ENCODE peak calls at places on chromosome 21, in six cellular contexts. X is lower lobe of right lung, J is right lobe of liver, S is cardiac muscle cell, G is fibroblast of lung, W is ovary. M is an unnamed sample.

GRCh38 chr21:25639922-25640670 is 1.0 kb downstream of the JAM2 start:
- DNase-seq in X (no peak), J (no peak), S (no peak), G (peak; percentile 10), W (peak; percentile 53), M (no peak)

GRCh38 chr21:46057111-46057709 is 40.7 kb upstream of the COL6A2 start:
- DNase-seq in X (peak; percentile 35), J (peak; percentile 37), S (no peak), G (no peak), W (no peak), M (no peak)

GRCh38 chr21:31564439-31564838 is 95.1 kb upstream of the SOD1 start:
- DNase-seq in X (no peak), J (no peak), S (no peak), G (peak; percentile 85), W (no peak), M (no peak)

GRCh38 chr21:39852021-39852721 is 15.1 kb upstream of the PCP4 start:
- DNase-seq in X (no peak), J (no peak), S (no peak), G (no peak), W (no peak), M (no peak)

GRCh38 chr21:24395320-24395933 is 1211.9 kb downstream of the MRPL39 start:
- DNase-seq in X (no peak), J (no peak), S (no peak), G (peak; percentile 0), W (no peak), M (no peak)

GRCh38 chr21:17829472-17829871 is 10.3 kb upstream of the C21orf91 start:
- DNase-seq in X (no peak), J (no peak), S (peak; percentile 1), G (peak; percentile 69), W (no peak), M (no peak)

GRCh38 chr21:38159355-38159754 is 97.4 kb upstream of the KCNJ15 start:
- DNase-seq in X (peak; percentile 62), J (peak; percentile 63), S (peak; percentile 91), G (peak; percentile 83), W (peak; percentile 50), M (no peak)

GRCh38 chr21:31945576-31945975 is 72.8 kb downstream of the HUNK start:
- DNase-seq in X (no peak), J (no peak), S (peak; percentile 35), G (peak; percentile 65), W (no peak), M (no peak)

GRCh38 chr21:46024983-46025860 is 43.7 kb downstream of the COL6A1 start:
- DNase-seq in X (no peak), J (no peak), S (peak; percentile 86), G (peak; percentile 90), W (no peak), M (no peak)

DNA sequence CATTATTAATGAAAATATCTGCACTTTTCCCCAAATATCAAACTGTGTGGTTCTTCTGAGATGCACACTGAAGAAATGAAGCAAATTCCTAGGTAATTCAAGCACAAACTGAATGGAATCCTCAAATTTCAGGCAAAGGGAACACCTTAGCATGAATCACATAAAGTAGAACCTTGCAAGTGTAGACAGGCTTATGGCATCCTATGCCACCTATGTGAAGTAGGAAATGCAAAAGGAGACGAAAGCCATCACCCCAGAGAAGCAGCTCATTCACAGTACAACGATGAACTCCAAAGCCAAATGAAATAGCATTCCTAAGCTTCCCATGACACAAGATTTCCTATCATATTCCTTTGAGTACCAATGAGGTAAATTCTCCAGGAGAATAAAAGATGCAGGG is 461.2 kb upstream of the RUNX1 start:
- DNase-seq in X (no peak), J (no peak), S (no peak), G (no peak), W (no peak), M (no peak)
- H3K27me3 ChIP-seq in X (no peaks in the 10 kb centered on the region), J (no peaks in the 10 kb centered on the region), S (peaks cover 37% of the 10 kb centered on the region), G (no peaks in the 10 kb centered on the region), W (no peaks in the 10 kb centered on the region), M (no peaks in the 10 kb centered on the region)

GRCh38 chr21:42411197-42411869 is 7.6 kb downstream of the UBASH3A start:
- DNase-seq in X (no peak), J (no peak), S (no peak), G (no peak), W (no peak), M (no peak)

GRCh38 chr21:42411891-42412635 is 8.4 kb downstream of the UBASH3A start:
- DNase-seq in X (no peak), J (peak; percentile 28), S (no peak), G (peak; percentile 33), W (no peak), M (no peak)

GRCh38 chr21:42413093-42413492 is 9.4 kb downstream of the UBASH3A start:
- DNase-seq in X (no peak), J (no peak), S (no peak), G (no peak), W (no peak), M (no peak)

GRCh38 chr21:42413500-42413899 is 9.8 kb downstream of the UBASH3A start:
- DNase-seq in X (no peak), J (no peak), S (no peak), G (no peak), W (no peak), M (no peak)

DNA sequence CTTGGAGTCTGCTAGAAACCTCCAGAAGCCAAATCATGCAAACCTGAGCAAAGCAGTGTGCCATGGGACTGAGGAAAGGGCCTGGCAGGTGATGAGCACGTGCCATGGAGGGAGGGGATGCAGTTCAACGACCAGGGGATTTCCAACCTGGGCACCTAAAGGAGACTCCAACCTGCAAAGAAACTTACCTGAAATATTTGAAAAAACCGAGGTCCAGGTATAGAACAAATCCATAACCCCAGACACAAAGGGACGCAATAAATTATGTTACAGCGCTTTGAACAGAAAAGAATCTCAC is 8.9 kb downstream of the UBASH3A start:
- DNase-seq in X (no peak), J (no peak), S (no peak), G (no peak), W (no peak), M (no peak)
- H3K27me3 ChIP-seq in X (peaks cover 4% of the 10 kb centered on the region), J (no peaks in the 10 kb centered on the region), S (no peaks in the 10 kb centered on the region), G (peaks cover 3% of the 10 kb centered on the region), W (no peaks in the 10 kb centered on the region), M (no peaks in the 10 kb centered on the region)

GRCh38 chr21:33031152-33031551 is 5.4 kb downstream of the OLIG2 start:
- DNase-seq in X (no peak), J (no peak), S (no peak), G (no peak), W (no peak), M (no peak)

GRCh38 chr21:33030633-33031032 is 4.9 kb downstream of the OLIG2 start:
- DNase-seq in X (no peak), J (no peak), S (no peak), G (no peak), W (no peak), M (no peak)

GRCh38 chr21:33032434-33033047 is 6.8 kb downstream of the OLIG2 start:
- DNase-seq in X (no peak), J (no peak), S (no peak), G (no peak), W (no peak), M (no peak)

GRCh38 chr21:33029975-33030461 is 4.3 kb downstream of the OLIG2 start:
- DNase-seq in X (no peak), J (no peak), S (no peak), G (no peak), W (no peak), M (no peak)

GRCh38 chr21:33031562-33031961 is 5.8 kb downstream of the OLIG2 start:
- DNase-seq in X (no peak), J (peak; percentile 40), S (no peak), G (no peak), W (no peak), M (no peak)
- H3K27me3 ChIP-seq in X (peaks cover 89% of the 10 kb centered on the region), J (peaks cover 5% of the 10 kb centered on the region), S (peaks cover 100% of the 10 kb centered on the region), G (peaks cover 71% of the 10 kb centered on the region), W (peaks cover 3% of the 10 kb centered on the region), M (peaks cover 80% of the 10 kb centered on the region)

GRCh38 chr21:41780337-41781046 is 13.6 kb upstream of the RIPK4 start:
- DNase-seq in X (no peak), J (no peak), S (no peak), G (no peak), W (no peak), M (no peak)
- H3K27me3 ChIP-seq in X (peaks cover 51% of the 10 kb centered on the region), J (no peaks in the 10 kb centered on the region), S (no peaks in the 10 kb centered on the region), G (peaks cover 18% of the 10 kb centered on the region), W (no peaks in the 10 kb centered on the region), M (peaks cover 13% of the 10 kb centered on the region)

GRCh38 chr21:33028759-33029511 is 3.2 kb downstream of the OLIG2 start:
- DNase-seq in X (no peak), J (no peak), S (peak; percentile 25), G (no peak), W (no peak), M (peak; percentile 86)
- H3K27me3 ChIP-seq in X (peaks cover 100% of the 10 kb centered on the region), J (peaks cover 5% of the 10 kb centered on the region), S (peaks cover 100% of the 10 kb centered on the region), G (peaks cover 91% of the 10 kb centered on the region), W (peaks cover 4% of the 10 kb centered on the region), M (peaks cover 100% of the 10 kb centered on the region)

GRCh38 chr21:45019887-45020537 is 54.4 kb upstream of the ADARB1 start:
- DNase-seq in X (no peak), J (no peak), S (no peak), G (no peak), W (peak; percentile 11), M (peak; percentile 27)

GRCh38 chr21:45016031-45016430 is 58.3 kb upstream of the ADARB1 start:
- DNase-seq in X (no peak), J (no peak), S (no peak), G (no peak), W (no peak), M (peak; percentile 48)

GRCh38 chr21:45016491-45017375 is 57.6 kb upstream of the ADARB1 start:
- DNase-seq in X (no peak), J (no peak), S (no peak), G (no peak), W (peak; percentile 24), M (peak; percentile 45)

GRCh38 chr21:45017376-45017960 is 56.9 kb upstream of the ADARB1 start:
- DNase-seq in X (no peak), J (no peak), S (no peak), G (no peak), W (no peak), M (peak; percentile 24)

DNA sequence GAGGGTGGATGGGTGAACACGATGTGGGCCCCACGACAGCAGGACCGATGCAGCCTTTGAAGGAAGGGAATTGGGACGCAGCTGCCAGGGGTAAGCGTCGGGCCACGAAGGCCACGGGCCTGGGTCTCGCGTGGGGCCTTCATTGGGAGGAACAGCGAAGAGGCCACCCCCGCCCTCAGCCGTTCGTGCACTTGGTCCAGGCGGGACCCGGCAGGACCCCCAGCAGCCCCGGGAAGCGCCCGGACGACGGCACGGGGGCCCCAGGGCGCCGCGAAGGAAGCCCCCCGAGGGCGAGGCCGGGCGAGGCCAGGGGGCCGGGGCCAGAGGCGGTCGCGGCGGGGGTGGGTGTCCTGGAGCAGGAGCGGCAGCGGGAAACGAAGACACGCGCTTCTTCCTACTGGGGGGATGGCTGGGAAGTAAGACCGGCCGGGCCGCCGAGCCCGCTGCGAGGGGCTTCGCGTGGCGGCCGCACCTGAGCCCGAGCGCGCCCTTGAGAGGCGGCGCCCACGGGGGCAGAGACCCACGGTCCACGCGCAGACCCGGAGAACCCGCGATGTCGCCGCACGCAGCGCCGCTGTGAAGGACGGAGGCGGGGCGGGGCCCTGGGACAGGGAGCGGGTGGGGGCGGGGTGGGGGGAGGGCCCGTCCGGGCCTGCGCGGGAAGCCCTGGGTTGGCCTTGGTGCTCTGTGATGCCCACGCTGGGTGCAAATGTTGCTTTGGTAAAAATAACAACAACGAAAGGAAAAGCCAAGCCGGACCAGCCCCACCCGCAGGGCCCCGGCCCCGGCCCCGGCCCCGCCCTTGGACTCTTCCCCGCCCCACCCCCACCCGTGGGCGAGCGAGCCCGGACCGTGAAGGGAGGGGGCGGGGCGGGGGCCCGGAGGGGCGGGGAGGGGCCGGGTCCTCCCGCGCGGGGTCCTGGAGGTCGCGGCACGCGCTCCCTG is 56.0 kb upstream of the ADARB1 start:
- DNase-seq in X (peak; percentile 42), J (no peak), S (peak; percentile 28), G (no peak), W (peak; percentile 33), M (peak; percentile 72)
- H3K27me3 ChIP-seq in X (peaks cover 36% of the 10 kb centered on the region), J (no peaks in the 10 kb centered on the region), S (peaks cover 19% of the 10 kb centered on the region), G (no peaks in the 10 kb centered on the region), W (no peaks in the 10 kb centered on the region), M (peaks cover 72% of the 10 kb centered on the region)

M was measured in left lung.